ENCODE peak calls at places on chromosomes 4 and X, in five cellular contexts. T is head of caudate nucleus, N is lower leg skin, H is fibroblast of the aortic adventitia, Q is NCI-H1930. X is an unnamed sample.
A peak's percentile ranks its signal among the peaks of the same experiment; 100 is the strongest.

GRCh38 chrX:153773741-153774575 is 6.9 kb upstream of the SRPK3 start:
- DNase-seq in T (peak; percentile 7), N (no peak), H (no peak), Q (no peak), X (no peak)

GRCh38 chrX:41981481-41982013 is 58.2 kb upstream of the CASK start:
- DNase-seq in T (no peak), N (no peak), H (no peak), Q (no peak), X (no peak)

GRCh38 chr4:151401739-151402138 is 7.2 kb upstream of the FHIP1A start:
- DNase-seq in T (no peak), N (no peak), H (no peak), Q (no peak), X (no peak)

GRCh38 chr4:29310252-29310651 is 1409.9 kb upstream of the PCDH7 start:
- DNase-seq in T (no peak), N (no peak), H (no peak), Q (no peak), X (no peak)

GRCh38 chr4:71472946-71473345 is 134.1 kb downstream of the SLC4A4 start:
- DNase-seq in T (no peak), N (no peak), H (peak; percentile 72), Q (no peak), X (no peak)

GRCh38 chrX:112672788-112673560 is 6.8 kb downstream of the LHFPL1 start:
- DNase-seq in T (no peak), N (no peak), H (no peak), Q (no peak), X (no peak)

GRCh38 chr4:106746451-106746850 is 289.7 kb downstream of the DKK2 start:
- DNase-seq in T (no peak), N (no peak), H (no peak), Q (no peak), X (no peak)

GRCh38 chrX:22171287-22172060 is 101.2 kb upstream of the CBLL2 start:
- DNase-seq in T (peak; percentile 4), N (no peak), H (no peak), Q (no peak), X (no peak)

GRCh38 chr4:48780867-48781219 is 764 bp upstream of the FRYL start:
- DNase-seq in T (no peak), N (no peak), H (peak; percentile 60), Q (no peak), X (peak; percentile 57)

GRCh38 chr4:153546273-153546672 is 80.1 kb downstream of the TMEM131L start:
- DNase-seq in T (no peak), N (no peak), H (no peak), Q (no peak), X (no peak)